ENCODE peak calls at places on chromosomes 13 and 19, in ten cellular contexts. V is lung, Z is brain microvascular endothelial cell, N is esophagus muscularis mucosa, B is left ventricle myocardium inferior, S is tibial nerve, K is uterus, Y is colonic mucosa, T is aorta, M is A673. I is an unnamed sample.

GRCh38 chr19:31459430-31459829 is 110.2 kb upstream of the TSHZ3 start:
- DNase-seq in S (no peak), T (no peak), N (no peak), B (no peak), K (no peak), M (no peak), Y (no peak), V (no peak), Z (no peak), I (no peak)

GRCh38 chr13:61778531-61778930 is 362.9 kb upstream of the PCDH20 start:
- DNase-seq in K (no peak), S (no peak), T (no peak), Z (no peak), V (no peak), B (no peak), N (no peak), Y (no peak), M (peak), I (no peak)

GRCh38 chr19:7917292-7918061 is 2.7 kb upstream of the SNAPC2 start:
- DNase-seq in Z (peak), N (no peak), K (peak), M (peak), B (no peak), Y (no peak), V (no peak), T (peak), S (no peak), I (no peak)

GRCh38 chr19:38417544-38418506 is 8.2 kb downstream of the RASGRP4 start:
- DNase-seq in S (no peak), N (no peak), M (peak), K (no peak), V (peak), B (peak), Z (no peak), T (peak), Y (peak), I (no peak)

GRCh38 chr19:42695811-42696503 is 44.3 kb downstream of the PSG3 start:
- DNase-seq in V (no peak), B (no peak), K (no peak), T (no peak), S (no peak), M (no peak), N (no peak), Y (no peak), Z (no peak), I (no peak)

GRCh38 chr13:77907653-77908341 is 10.8 kb downstream of the EDNRB start:
- DNase-seq in V (no peak), K (peak), S (no peak), N (no peak), Y (no peak), M (no peak), T (no peak), Z (no peak), B (peak), I (no peak)

GRCh38 chr19:35350591-35350990 is 2.9 kb downstream of the FFAR1 start:
- DNase-seq in V (no peak), M (no peak), B (no peak), S (no peak), N (peak), T (no peak), Z (no peak), K (no peak), Y (no peak), I (no peak)

GRCh38 chr13:96053003-96053703 is at the start of gene UGGT2:
- DNase-seq in V (peak), S (peak), N (peak), M (peak), Z (peak), Y (peak), T (peak), K (peak), B (peak), I (peak)

GRCh38 chr19:35673121-35673804 is 6.9 kb downstream of the UPK1A start:
- DNase-seq in S (no peak), V (no peak), T (peak), M (no peak), Z (peak), N (no peak), B (peak), K (no peak), Y (no peak), I (no peak)

GRCh38 chr19:17183271-17183757 is 31.8 kb upstream of the USE1 start:
- DNase-seq in T (no peak), N (no peak), Y (no peak), V (no peak), K (no peak), Z (no peak), B (no peak), S (no peak), M (no peak), I (no peak)

GRCh38 chr19:3423183-3423829 is 56.9 kb downstream of the NFIC start:
- DNase-seq in Z (peak), S (no peak), Y (no peak), N (no peak), B (peak), V (no peak), T (peak), K (no peak), M (no peak), I (no peak)

DNA sequence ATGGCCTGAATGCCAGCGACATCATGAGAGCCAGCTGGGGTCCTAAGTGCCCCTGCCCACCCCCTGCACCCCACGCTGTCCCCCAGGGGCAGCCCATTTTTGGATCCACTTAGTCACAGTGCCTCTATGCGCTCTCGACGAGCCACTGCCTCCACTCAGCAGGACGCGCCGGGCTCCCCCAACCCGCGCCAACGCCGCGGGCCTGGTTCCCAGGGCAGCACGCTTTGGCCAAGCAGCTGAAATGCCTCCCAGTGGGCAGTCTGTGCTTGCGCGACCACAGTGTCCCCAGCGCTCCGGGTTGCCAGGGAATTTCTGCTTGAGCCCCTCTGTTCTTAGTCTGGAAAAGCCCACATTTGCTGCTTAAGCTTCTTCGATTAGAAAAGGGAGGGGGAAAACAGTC is 39.4 kb downstream of the TMED1 start:
- DNase-seq in M (no peak), K (no peak), B (no peak), N (no peak), Y (no peak), Z (no peak), T (no peak), S (no peak), V (no peak), I (peak)
- H3K27ac ChIP-seq in M (no peak), K (no peak), B (no peak), N (no peak), Y (no peak), Z (no peak), T (no peak), S (no peak), V (no peak), I (peak)

DNA sequence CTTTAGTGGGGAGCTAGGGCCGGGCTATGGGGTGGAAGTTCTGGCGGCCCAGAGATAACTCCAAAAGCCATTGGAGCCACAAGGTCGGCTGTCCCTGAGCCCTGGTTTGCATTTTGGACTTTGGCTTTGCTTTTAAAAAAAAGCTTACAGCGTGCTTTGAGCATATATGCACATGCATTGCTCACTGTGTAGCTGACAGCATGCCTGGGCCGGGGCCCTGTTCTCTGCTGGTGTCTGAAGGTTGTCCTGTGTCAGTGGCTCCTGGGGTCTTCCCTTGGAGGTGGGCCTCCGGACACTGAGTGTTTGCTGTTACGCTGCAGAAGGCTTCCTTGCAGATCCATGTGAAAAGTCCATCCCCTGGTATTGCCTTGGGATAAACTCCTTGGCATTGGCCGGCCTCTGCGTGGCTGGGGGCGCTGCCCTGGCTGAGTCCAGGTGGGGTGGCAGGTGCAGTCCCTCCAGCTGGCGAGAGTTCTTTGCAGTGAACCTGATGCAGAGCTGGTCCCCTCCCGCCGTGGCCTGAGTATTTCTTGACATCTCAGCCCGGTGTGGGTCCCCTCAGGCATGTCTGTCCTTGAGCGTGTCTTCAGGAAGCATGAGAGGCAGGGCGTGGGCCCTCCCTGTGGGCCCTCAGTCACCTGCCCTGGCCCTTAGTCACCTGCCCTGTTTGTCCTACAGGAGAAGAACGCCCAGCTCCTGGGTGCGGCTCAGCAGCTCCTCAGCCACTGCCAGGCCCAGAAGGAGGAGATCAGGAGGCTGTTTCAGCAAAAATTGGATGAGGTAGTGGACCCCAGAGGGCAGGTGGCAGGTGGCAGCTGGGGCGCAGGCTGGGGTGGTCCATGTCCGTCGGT is 23.0 kb downstream of the PLEKHJ1 start:
- DNase-seq in T (no peak), N (no peak), Z (no peak), K (no peak), V (peak), B (no peak), M (no peak), S (no peak), Y (peak), I (no peak)
- H3K27ac ChIP-seq in T (no peak), N (no peak), Z (no peak), K (no peak), V (peak), B (no peak), M (no peak), S (no peak), Y (peak), I (peak)

GRCh38 chr19:40659566-40659965 is 30.9 kb downstream of the NUMBL start:
- DNase-seq in T (no peak), K (no peak), Z (no peak), N (no peak), Y (no peak), V (no peak), B (no peak), M (no peak), S (no peak), I (no peak)
- H3K27ac ChIP-seq in T (no peak), K (no peak), Z (no peak), N (peak), Y (no peak), V (no peak), B (no peak), M (no peak), S (peak), I (no peak)

GRCh38 chr13:44629465-44630183 is 53.5 kb upstream of the TSC22D1 start:
- DNase-seq in T (no peak), K (no peak), M (no peak), N (no peak), S (no peak), B (no peak), V (no peak), Y (no peak), Z (no peak), I (no peak)
- H3K27ac ChIP-seq in T (peak), K (no peak), M (no peak), N (peak), S (no peak), B (no peak), V (no peak), Y (no peak), Z (no peak), I (no peak)

GRCh38 chr13:73657821-73658540 is 476.2 kb downstream of the KLF12 start:
- DNase-seq in Z (no peak), K (peak), B (peak), M (peak), V (no peak), T (peak), Y (peak), S (no peak), N (no peak), I (peak)

GRCh38 chr13:73656863-73657262 is 477.3 kb downstream of the KLF12 start:
- DNase-seq in M (no peak), T (no peak), S (no peak), K (no peak), Y (no peak), V (no peak), Z (no peak), B (no peak), N (no peak), I (no peak)

GRCh38 chr13:73658639-73659038 is 475.6 kb downstream of the KLF12 start:
- DNase-seq in M (no peak), T (no peak), K (no peak), V (no peak), N (no peak), Z (no peak), S (no peak), Y (no peak), B (no peak), I (no peak)

GRCh38 chr13:73653688-73654087 is 480.5 kb downstream of the KLF12 start:
- DNase-seq in S (no peak), Z (no peak), Y (no peak), N (no peak), T (no peak), V (no peak), B (no peak), K (no peak), M (no peak), I (no peak)
- H3K27ac ChIP-seq in S (no peak), Z (no peak), Y (peak), N (no peak), T (no peak), V (no peak), B (no peak), K (no peak), M (no peak), I (no peak)

GRCh38 chr19:12800873-12801465 is 631 bp downstream of the PRDX2 start:
- DNase-seq in Y (peak), Z (no peak), N (no peak), K (no peak), S (no peak), T (no peak), M (no peak), B (no peak), V (no peak), I (no peak)
- H3K27ac ChIP-seq in Y (peak), Z (no peak), N (peak), K (peak), S (peak), T (peak), M (peak), B (peak), V (peak), I (peak)

GRCh38 chr19:47047931-47048399 is 459 bp downstream of the TMEM160 start:
- DNase-seq in K (peak), Y (peak), T (peak), Z (peak), S (peak), N (peak), M (peak), B (peak), V (peak), I (peak)
- H3K27ac ChIP-seq in K (peak), Y (peak), T (peak), Z (no peak), S (peak), N (peak), M (peak), B (peak), V (peak), I (peak)

GRCh38 chr13:80342541-80343371 is 1.8 kb upstream of the SPRY2 start:
- DNase-seq in M (peak), N (peak), B (peak), K (peak), Y (peak), Z (peak), S (peak), V (peak), T (peak), I (peak)
- H3K27ac ChIP-seq in M (peak), N (peak), B (peak), K (peak), Y (peak), Z (peak), S (peak), V (peak), T (peak), I (peak)

DNA sequence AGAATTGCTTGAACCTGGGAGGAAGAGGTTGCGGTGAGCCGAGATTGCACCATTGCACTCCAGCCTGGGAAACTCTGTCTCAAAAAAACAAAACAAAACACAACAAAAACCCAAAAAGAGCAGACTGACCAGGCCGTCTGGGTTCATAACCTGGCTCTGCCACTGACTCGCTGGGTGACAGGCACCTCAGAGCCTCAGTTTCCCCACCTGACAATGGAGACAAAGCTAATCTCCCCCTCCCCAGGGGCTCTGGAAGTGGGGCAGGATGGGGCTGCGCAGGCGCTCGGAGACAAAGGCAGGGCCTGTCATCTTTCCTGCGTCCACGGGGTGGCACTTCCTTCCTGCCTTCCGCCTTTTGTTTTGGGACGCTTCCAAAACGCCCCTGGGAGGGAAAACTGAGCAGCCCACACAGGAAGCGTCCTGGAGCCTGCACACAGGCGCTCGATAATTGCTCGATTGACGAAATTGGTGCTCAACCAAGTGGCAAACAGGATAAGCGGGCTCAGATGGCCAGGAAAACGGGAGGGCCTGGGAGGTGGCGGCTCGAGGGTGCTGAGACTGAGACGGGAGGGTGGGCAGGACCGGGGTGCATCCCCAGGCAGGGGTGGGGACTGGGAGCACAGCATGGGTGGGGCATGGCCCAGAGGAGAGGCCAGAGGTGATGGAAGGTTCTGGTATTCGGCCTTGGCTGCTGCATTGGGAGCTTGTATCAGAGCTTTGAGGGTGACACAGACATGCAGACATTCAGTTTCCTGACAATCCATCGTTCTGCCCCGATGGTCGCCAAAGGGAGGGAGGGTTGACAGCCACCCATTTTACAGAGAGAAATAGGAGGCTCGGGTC is 17.8 kb downstream of the SPC24 start:
- DNase-seq in B (peak), K (peak), Z (peak), N (peak), M (peak), T (peak), V (peak), S (peak), Y (peak), I (peak)
- H3K27ac ChIP-seq in B (peak), K (peak), Z (peak), N (peak), M (peak), T (peak), V (peak), S (peak), Y (peak), I (peak)

GRCh38 chr13:98976941-98977340 is 923 bp downstream of the DOCK9 start:
- DNase-seq in Z (no peak), K (no peak), Y (no peak), N (no peak), M (no peak), B (no peak), S (no peak), V (no peak), T (no peak), I (no peak)
- H3K27ac ChIP-seq in Z (peak), K (peak), Y (no peak), N (peak), M (no peak), B (peak), S (peak), V (no peak), T (no peak), I (peak)